ENCODE peak calls at places on chromosomes 16 and 17, in five cellular contexts. Q, T, R, Y and W are unnamed samples.

GRCh38 chr16:893360-893759 is 77.4 kb downstream of the LMF1 start:
- DNase-seq in T (no peak), R (no peak), Q (no peak), Y (no peak), W (no peak)

GRCh38 chr16:70703041-70703834 is 17.4 kb upstream of the MTSS2 start:
- DNase-seq in Y (peak; percentile 78), Q (peak; percentile 68), T (peak; percentile 52), R (no peak), W (no peak)

GRCh38 chr16:82728901-82729300 is 102.1 kb downstream of the CDH13 start:
- DNase-seq in Y (no peak), T (no peak), Q (no peak), R (no peak), W (no peak)

GRCh38 chr17:64384253-64385186 is 6.1 kb downstream of the PECAM1 start:
- DNase-seq in T (no peak), R (no peak), Y (no peak), Q (no peak), W (no peak)

GRCh38 chr16:53043986-53044571 is 8.6 kb downstream of the CHD9NB start:
- DNase-seq in T (no peak), Y (no peak), R (no peak), Q (no peak), W (no peak)

GRCh38 chr16:75482434-75483205 is 12.6 kb downstream of the CHST6 start:
- DNase-seq in Q (no peak), Y (no peak), R (no peak), T (no peak), W (no peak)

GRCh38 chr17:37358098-37358829 is 17.5 kb upstream of the C17orf78 start:
- DNase-seq in Y (peak; percentile 48), T (peak; percentile 25), R (peak; percentile 64), Q (peak; percentile 93), W (peak; percentile 61)

GRCh38 chr17:6100891-6101290 is 30.7 kb downstream of the WSCD1 start:
- DNase-seq in Q (no peak), Y (no peak), T (no peak), R (peak; percentile 23), W (no peak)

DNA sequence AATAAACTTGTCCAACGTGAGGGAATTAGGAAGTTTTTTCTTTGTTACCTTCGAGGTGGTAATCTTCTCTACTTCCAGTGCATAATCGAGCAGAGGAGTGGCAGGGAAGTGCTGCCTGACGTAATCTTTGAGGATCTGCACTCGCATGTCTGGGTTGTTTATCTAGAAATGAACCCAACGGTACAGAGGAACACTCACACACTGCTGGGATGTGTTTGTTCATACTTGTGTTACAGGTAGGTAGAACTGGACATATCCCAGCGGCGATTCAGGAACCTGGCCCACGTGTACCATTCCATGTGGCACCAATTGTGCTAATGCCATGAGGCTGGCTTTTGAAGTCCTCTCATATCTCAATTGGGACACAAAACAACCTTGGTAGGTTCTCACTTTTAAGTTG is 4.2 kb upstream of the KLHL11 start:
- DNase-seq in Q (no peak), T (no peak), R (no peak), Y (no peak), W (no peak)
- H3K36me3 ChIP-seq in Q (peaks cover 41% of the 10 kb centered on the region), T (peaks cover 69% of the 10 kb centered on the region), R (peaks cover 77% of the 10 kb centered on the region), Y (no peaks in the 10 kb centered on the region), W (peaks cover 75% of the 10 kb centered on the region)

DNA sequence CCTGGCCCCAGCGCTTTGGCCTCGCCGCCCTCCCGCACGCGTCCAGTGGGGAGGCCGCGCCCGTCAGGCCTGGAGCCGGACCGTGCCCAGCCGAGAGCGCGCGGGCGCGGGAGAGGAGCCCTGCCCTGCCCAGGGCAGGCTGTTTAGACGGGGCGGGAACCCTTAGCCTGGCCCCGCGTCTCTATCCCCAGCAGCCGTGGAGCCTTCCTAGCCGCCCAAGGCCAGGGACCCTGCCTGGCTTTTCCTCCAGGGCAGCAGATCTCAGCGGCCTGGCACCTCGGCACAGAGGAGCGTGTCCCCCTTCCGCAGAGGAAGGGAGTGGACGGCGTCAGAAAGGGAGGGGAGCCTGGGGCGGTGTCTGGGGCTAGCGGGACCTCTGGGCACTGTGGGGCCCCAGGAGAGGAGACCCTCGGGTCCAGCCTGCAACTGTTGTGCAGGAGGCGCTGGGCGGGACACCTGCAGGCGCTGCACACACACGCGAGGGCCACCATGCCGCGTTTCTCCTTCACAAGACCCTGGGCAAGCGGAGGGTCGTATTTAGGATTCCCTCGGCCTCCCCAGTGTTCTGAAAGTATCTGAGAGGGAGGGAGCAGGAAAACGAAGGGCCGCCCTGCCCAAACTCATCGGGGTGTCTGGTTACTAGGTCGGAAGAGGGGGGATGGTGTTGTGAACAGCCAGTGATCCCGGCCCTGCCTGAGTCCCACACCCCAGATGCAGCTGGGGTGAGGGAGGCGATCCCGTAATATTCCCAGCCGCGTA is 2.3 kb upstream of the NPTX1 start:
- DNase-seq in Y (no peak), Q (no peak), T (no peak), R (no peak), W (no peak)
- H3K4me3 ChIP-seq in Y (peak overlapping the region; percentile 17), Q (peak overlapping the region; percentile 17), T (peak overlapping the region; percentile 60), R (peak overlapping the region; percentile 18), W (peak overlapping the region; percentile 42)

DNA sequence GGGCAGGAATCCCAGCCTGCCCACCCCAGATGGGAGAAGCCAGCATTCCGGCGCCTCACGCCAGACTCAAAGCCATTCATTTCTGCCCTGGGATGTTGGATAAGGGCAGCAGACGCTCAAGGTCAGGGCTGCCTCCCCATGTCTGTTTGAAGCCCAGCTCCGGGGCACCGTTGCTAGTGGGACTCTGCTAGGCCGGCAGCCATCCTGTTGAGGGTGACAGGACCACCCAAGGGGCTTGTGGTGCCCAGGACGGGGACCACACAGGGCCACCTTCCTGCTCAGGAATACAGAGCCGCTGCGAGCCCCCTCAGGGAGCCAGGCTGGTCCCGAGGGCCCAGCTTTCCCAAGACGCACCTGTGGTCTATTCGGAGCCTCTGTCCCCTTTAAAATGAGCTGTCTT is 101.7 kb upstream of the CREBBP start:
- DNase-seq in Y (no peak), Q (no peak), T (no peak), R (no peak), W (no peak)
- H3K27ac ChIP-seq in Y (no peak overlapping the region), Q (no peak overlapping the region), T (no peak overlapping the region), R (no peak overlapping the region), W (no peak overlapping the region)

DNA sequence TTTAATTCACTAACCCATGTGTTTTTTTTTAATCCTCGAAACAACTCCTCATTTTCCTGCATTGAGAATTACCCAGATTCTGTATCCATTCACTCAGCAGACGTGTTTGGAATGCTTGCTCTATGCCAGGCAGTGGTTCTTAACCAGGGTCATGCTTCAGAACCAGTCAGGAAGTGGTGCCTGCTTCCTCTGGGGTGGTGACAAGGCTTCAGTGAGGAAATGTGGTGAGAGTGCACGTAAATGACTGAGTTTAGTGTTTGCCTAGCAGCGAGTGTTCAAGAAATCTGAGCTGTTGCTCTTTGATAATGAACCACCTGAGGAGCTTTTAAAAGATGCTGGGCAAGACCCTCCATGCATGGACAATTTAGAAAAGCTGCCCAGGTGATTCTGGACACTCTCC is 9.9 kb downstream of the ZFP90 start:
- DNase-seq in Q (no peak), R (no peak), Y (no peak), T (no peak), W (no peak)
- H3K36me3 ChIP-seq in Q (peaks cover 32% of the 10 kb centered on the region), R (peaks cover 95% of the 10 kb centered on the region), Y (no peaks in the 10 kb centered on the region), T (peaks cover 92% of the 10 kb centered on the region), W (peaks cover 20% of the 10 kb centered on the region)

DNA sequence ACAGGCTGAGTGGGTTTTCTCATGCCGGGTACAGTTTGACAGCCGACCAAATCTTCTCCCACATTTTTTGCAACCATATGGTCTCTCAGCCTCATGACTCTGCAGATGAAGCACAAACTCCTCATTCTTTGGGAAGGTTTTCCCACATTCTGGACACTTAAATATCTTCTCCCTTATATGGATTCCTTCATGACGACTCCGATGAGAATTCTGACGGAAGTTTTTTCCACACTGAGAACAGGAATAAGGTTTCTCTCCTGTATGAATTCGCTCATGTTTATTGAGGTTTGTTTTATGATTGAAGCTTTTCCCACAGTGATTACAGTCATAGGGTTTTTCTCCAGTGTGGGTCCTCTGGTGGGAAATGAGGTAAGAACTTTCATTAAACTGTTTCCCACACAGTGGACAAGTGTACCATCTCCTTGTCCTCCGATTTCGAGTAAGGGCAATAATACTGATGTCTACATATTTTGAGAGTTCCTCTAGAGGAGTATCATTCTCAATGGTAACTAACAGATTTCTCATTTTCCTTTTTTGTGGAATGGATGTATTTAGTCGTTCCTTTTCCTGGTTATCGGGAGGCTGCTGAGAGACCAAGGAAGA is 10.9 kb downstream of the ZNF200 start:
- DNase-seq in Y (no peak), Q (no peak), R (no peak), T (no peak), W (no peak)
- H3K4me3 ChIP-seq in Y (no peak overlapping the region), Q (no peak overlapping the region), R (no peak overlapping the region), T (no peak overlapping the region), W (no peak overlapping the region)

GRCh38 chr17:44387773-44388172 is 1.7 kb downstream of the ITGA2B start:
- DNase-seq in Y (no peak), R (no peak), T (no peak), Q (no peak), W (no peak)
- H3K27ac ChIP-seq in Y (no peak overlapping the region), R (no peak overlapping the region), T (no peak overlapping the region), Q (no peak overlapping the region), W (no peak overlapping the region)

GRCh38 chr16:2768403-2769089 is 8.5 kb downstream of the ELOB start:
- DNase-seq in R (no peak), Y (no peak), Q (no peak), T (no peak), W (peak; percentile 40)

GRCh38 chr16:2767891-2768290 is 9.2 kb downstream of the ELOB start:
- DNase-seq in Y (no peak), T (no peak), R (no peak), Q (no peak), W (peak; percentile 15)

GRCh38 chr16:2766430-2767139 is 10.5 kb downstream of the ELOB start:
- DNase-seq in Q (no peak), Y (no peak), R (no peak), T (no peak), W (peak; percentile 46)

GRCh38 chr16:2765462-2766404 is 11.3 kb downstream of the ELOB start:
- DNase-seq in Q (no peak), T (no peak), R (no peak), Y (no peak), W (peak; percentile 41)

DNA sequence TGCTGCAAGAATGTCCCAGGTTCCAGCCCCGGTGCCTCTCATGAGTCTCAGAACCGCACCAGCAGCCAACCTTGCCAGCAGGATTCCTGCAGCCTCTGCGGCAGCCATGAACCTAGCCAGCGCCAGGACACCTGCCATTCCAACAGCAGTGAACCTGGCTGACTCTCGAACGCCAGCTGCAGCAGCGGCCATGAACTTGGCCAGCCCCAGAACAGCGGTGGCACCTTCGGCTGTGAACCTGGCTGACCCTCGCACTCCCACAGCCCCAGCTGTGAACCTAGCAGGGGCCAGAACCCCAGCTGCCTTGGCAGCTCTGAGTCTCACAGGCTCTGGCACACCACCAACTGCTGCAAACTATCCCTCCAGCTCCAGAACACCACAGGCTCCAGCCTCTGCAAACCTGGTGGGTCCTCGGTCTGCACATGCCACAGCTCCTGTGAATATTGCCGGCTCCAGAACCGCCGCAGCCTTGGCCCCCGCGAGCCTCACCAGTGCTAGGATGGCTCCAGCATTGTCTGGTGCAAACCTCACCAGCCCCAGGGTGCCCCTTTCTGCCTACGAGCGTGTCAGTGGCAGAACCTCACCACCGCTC is 9.8 kb downstream of the ELOB start:
- DNase-seq in T (no peak), Q (no peak), R (no peak), Y (no peak), W (peak; percentile 43)
- H3K36me3 ChIP-seq in T (peaks cover 100% of the 10 kb centered on the region), Q (peaks cover 95% of the 10 kb centered on the region), R (peaks cover 100% of the 10 kb centered on the region), Y (no peaks in the 10 kb centered on the region), W (peaks cover 100% of the 10 kb centered on the region)